ENCODE peak calls at places on chromosomes 7 and 10, in five cellular contexts. J is AG04450, U is dorsolateral prefrontal cortex, E is hepatocyte, V is colonic mucosa. Z is an unnamed sample.

GRCh38 chr7:147803625-147804024 is 786.9 kb upstream of the C7orf33 start:
- DNase-seq in E (no peak), U (no peak), J (no peak), V (no peak), Z (no peak)

GRCh38 chr7:107725138-107725740 is 18.7 kb upstream of the CBLL1 start:
- DNase-seq in U (no peak), E (peak), V (peak), J (peak), Z (peak)

GRCh38 chr10:58412502-58412961 is 27.3 kb downstream of the TFAM start:
- DNase-seq in V (no peak), J (peak), U (no peak), E (no peak), Z (peak)

GRCh38 chr10:130226012-130226411 is 89.8 kb downstream of the GLRX3 start:
- DNase-seq in U (no peak), J (no peak), E (no peak), V (no peak), Z (no peak)

GRCh38 chr10:109981641-109982040 is 26.1 kb upstream of the ADD3 start:
- DNase-seq in V (no peak), U (no peak), E (no peak), J (no peak), Z (no peak)

GRCh38 chr10:36358736-36359135 is 716.6 kb upstream of the FZD8 start:
- DNase-seq in E (no peak), J (peak), V (no peak), U (no peak), Z (no peak)

GRCh38 chr10:8919291-8919690 is 864.8 kb downstream of the GATA3 start:
- DNase-seq in U (no peak), V (no peak), J (no peak), E (no peak), Z (no peak)

GRCh38 chr7:16492513-16493062 is 27.1 kb upstream of the SOSTDC1 start:
- DNase-seq in U (no peak), V (no peak), J (peak), E (peak), Z (peak)

GRCh38 chr7:4738711-4739527 is 36.5 kb upstream of the AP5Z1 start:
- DNase-seq in E (peak), V (no peak), U (no peak), J (no peak), Z (peak)

GRCh38 chr10:110495731-110496552 is 1.8 kb upstream of the DUSP5 start:
- DNase-seq in V (no peak), J (peak), E (peak), U (peak), Z (no peak)

DNA sequence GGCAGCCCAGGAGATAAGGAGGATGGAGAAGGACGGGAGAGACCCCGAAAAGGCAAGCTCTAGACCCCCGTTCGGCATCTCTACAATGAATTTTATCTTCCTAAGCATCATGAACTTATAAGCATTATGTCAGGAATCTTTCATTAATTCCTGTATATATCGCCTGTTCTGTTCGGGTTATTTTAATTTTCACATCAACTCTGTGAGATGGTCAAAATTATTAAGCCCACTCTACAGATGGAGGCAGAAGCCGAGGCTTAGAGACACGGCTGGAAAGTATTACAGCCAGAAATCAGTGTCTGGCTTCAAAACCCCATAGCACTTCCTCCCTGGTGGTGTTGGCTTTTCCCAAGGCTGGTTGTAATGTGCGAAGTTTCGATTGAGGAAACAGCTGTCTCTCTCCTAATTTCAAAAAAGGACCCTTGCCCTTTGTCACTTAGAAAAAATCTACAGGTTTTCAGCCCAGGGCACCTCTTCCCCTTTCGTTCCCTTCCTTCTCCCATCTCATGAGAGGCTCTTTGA is 1.5 kb upstream of the GRM8 start:
- DNase-seq in E (no peak), J (no peak), V (no peak), U (no peak), Z (no peak)
- H3K4me3 ChIP-seq in E (no peak), J (no peak), V (peak), U (peak), Z (no peak)

GRCh38 chr7:50657912-50658311 is 92.7 kb upstream of the DDC start:
- DNase-seq in V (no peak), U (no peak), E (no peak), J (no peak), Z (no peak)
- H3K4me3 ChIP-seq in V (no peak), U (no peak), E (no peak), J (no peak), Z (no peak)

GRCh38 chr10:69415951-69416350 is 767 bp downstream of the TACR2 start:
- DNase-seq in U (no peak), V (no peak), E (no peak), J (no peak), Z (no peak)

GRCh38 chr10:69413221-69413865 is 3.4 kb downstream of the TACR2 start:
- DNase-seq in U (peak), J (no peak), V (no peak), E (peak), Z (peak)

GRCh38 chr10:69412232-69412631 is 4.5 kb downstream of the TACR2 start:
- DNase-seq in E (no peak), J (no peak), U (no peak), V (no peak), Z (no peak)

GRCh38 chr10:69415049-69415448 is 1.7 kb downstream of the TACR2 start:
- DNase-seq in V (no peak), J (no peak), E (no peak), U (no peak), Z (no peak)

GRCh38 chr10:69414036-69415018 is 2.4 kb downstream of the TACR2 start:
- DNase-seq in E (no peak), J (no peak), V (no peak), U (no peak), Z (no peak)
- H3K4me3 ChIP-seq in E (no peak), J (no peak), V (no peak), U (no peak), Z (no peak)

GRCh38 chr7:30182186-30182585 is 47.4 kb downstream of the MTURN start:
- DNase-seq in V (no peak), J (no peak), E (no peak), U (no peak), Z (no peak)

GRCh38 chr7:30180718-30181117 is 45.9 kb downstream of the MTURN start:
- DNase-seq in E (no peak), J (no peak), V (no peak), U (no peak), Z (no peak)

GRCh38 chr7:30183712-30184372 is 49.1 kb downstream of the MTURN start:
- DNase-seq in U (no peak), J (no peak), E (no peak), V (no peak), Z (no peak)

GRCh38 chr7:30179016-30179436 is 44.2 kb downstream of the MTURN start:
- DNase-seq in V (no peak), E (no peak), J (no peak), U (no peak), Z (no peak)

GRCh38 chr7:30181211-30181610 is 46.4 kb downstream of the MTURN start:
- DNase-seq in U (no peak), J (no peak), E (no peak), V (no peak), Z (no peak)
- H3K4me3 ChIP-seq in U (no peak), J (no peak), E (no peak), V (no peak), Z (no peak)

GRCh38 chr7:99579956-99580777 is 17.9 kb upstream of the TMEM225B start:
- DNase-seq in U (peak), J (no peak), V (peak), E (peak), Z (peak)
- H3K4me3 ChIP-seq in U (peak), J (peak), V (peak), E (peak), Z (peak)

DNA sequence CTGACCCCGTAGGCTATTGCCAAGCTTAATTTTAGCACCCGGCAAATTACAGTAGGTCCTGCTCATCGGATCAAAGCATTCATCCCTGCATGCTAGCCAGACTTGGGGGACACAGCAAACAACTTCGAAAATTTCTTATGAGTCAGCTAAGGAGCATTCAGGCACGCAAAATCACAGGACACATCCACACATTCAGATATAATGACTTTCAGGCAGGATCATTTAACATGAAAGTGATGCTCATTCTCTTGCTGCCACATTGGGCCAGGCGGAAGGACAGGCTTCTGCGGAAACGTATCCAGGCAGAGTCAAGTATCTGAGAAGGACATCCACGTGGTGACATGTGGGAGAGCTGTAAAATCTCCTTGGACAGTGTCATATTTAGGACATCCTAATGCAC is 474.0 kb upstream of the NRP1 start:
- DNase-seq in E (no peak), U (no peak), V (no peak), J (no peak), Z (no peak)
- H3K4me3 ChIP-seq in E (no peak), U (no peak), V (no peak), J (no peak), Z (no peak)